ENCODE peak calls at places on chromosome 3, in five cellular contexts. Z is CD8-positive, alpha-beta memory T cell; W is keratinocyte; G is tibial nerve; K is SJSA1. D is an unnamed sample. For H3K4me1, the result is how much of the 10 kb centered on the place peaks cover.

GRCh38 chr3:10473581-10474438 is 31.6 kb downstream of the ATP2B2 start:
- DNase-seq in Z (no peak), W (no peak), G (no peak), K (no peak), D (no peak)

GRCh38 chr3:17013571-17013970 is 128.8 kb downstream of the PLCL2 start:
- DNase-seq in Z (no peak), W (no peak), G (no peak), K (no peak), D (no peak)

GRCh38 chr3:32448686-32449474 is 53.8 kb downstream of the CMTM6 start:
- DNase-seq in Z (no peak), W (no peak), G (no peak), K (no peak), D (no peak)

GRCh38 chr3:99674086-99674789 is 35.8 kb downstream of the COL8A1 start:
- DNase-seq in Z (no peak), W (no peak), G (no peak), K (peak), D (peak)

GRCh38 chr3:139928708-139929505 is 6.1 kb upstream of the CLSTN2 start:
- DNase-seq in Z (no peak), W (no peak), G (no peak), K (no peak), D (peak)

GRCh38 chr3:21705769-21706168 is 45.2 kb downstream of the ZNF385D start:
- DNase-seq in Z (no peak), W (no peak), G (no peak), K (no peak), D (no peak)

GRCh38 chr3:33277193-33277882 is at the start of gene FBXL2:
- DNase-seq in Z (no peak), W (peak), G (peak), K (peak), D (peak)

GRCh38 chr3:12267380-12268030 is 21.4 kb upstream of the PPARG start:
- DNase-seq in Z (no peak), W (no peak), G (no peak), K (no peak), D (no peak)

GRCh38 chr3:46442591-46443530 is 21.8 kb downstream of the LTF start:
- DNase-seq in Z (no peak), W (peak), G (no peak), K (peak), D (no peak)

GRCh38 chr3:139187154-139187553 is 142.5 kb upstream of the PRR23C start:
- DNase-seq in Z (no peak), W (no peak), G (no peak), K (no peak), D (no peak)

GRCh38 chr3:126160243-126161210 is 19.9 kb downstream of the ALDH1L1 start:
- DNase-seq in Z (no peak), W (no peak), G (no peak), K (no peak), D (no peak)

GRCh38 chr3:141368062-141368924 is at the start of gene ZBTB38:
- DNase-seq in Z (no peak), W (peak), G (peak), K (peak), D (peak)

GRCh38 chr3:127211118-127212060 is 18.5 kb downstream of the PRR23E start:
- DNase-seq in Z (no peak), W (no peak), G (no peak), K (no peak), D (no peak)

GRCh38 chr3:127208483-127209100 is 15.7 kb downstream of the PRR23E start:
- DNase-seq in Z (no peak), W (no peak), G (no peak), K (no peak), D (peak)

GRCh38 chr3:127209155-127209839 is 16.4 kb downstream of the PRR23E start:
- DNase-seq in Z (no peak), W (no peak), G (no peak), K (no peak), D (no peak)

GRCh38 chr3:127210654-127210943 is 17.7 kb downstream of the PRR23E start:
- DNase-seq in Z (no peak), W (no peak), G (no peak), K (no peak), D (no peak)

DNA sequence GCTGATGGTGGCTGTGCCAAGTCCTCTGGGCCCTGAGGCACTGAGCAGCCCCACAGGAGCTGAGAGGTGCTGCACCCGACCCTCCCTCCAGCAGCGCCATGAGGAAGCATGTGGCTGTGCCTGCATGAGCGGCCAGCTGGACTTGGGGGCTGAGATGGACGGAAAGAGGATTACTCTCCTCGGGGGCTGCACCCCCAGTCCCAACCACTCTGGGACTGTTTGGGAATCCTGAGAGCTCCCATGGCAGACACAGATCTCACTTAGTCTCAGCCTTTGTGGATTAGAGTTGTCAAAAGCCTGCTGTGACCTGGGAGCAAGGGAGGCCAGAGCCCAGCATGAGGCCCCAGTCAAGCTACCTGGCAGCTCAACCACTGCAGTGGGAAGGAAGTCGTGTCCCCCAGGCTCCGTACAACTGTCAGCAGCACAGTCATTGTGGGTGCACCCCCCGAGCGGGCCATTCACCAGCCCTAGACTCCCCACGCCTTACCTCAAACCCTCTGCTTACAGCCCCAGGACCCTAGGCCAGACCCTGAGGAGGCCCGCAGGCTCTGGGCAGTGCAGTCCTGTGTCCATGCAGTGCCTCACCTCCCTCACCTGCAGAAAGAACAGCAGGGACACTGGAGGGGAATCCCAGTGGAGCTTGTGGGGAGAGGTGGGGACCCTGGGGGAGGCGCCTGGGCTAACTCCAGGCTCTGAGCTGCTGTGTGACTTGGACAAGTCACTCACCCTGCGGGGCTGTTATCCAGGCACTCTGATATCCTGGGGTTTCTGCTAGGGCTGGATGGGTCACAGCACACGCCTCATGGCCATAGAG is 17.1 kb downstream of the PRR23E start:
- DNase-seq in Z (no peak), W (no peak), G (no peak), K (no peak), D (no peak)
- H3K4me3 ChIP-seq in Z (no peak), W (no peak), G (no peak), K (no peak), D (no peak)

GRCh38 chr3:42526616-42527367 is 24.3 kb downstream of the VIPR1 start:
- DNase-seq in Z (peak), W (no peak), G (no peak), K (no peak), D (no peak)
- H3K4me1 ChIP-seq in Z (half or more), W (under half), G (under half), K (under half), D (under half)

GRCh38 chr3:170044795-170045244 is 7.0 kb downstream of the GPR160 start:
- DNase-seq in Z (no peak), W (no peak), G (no peak), K (no peak), D (no peak)

GRCh38 chr3:170044280-170044679 is 6.5 kb downstream of the GPR160 start:
- DNase-seq in Z (no peak), W (no peak), G (no peak), K (no peak), D (no peak)

GRCh38 chr3:170046269-170047132 is 8.7 kb downstream of the GPR160 start:
- DNase-seq in Z (no peak), W (no peak), G (no peak), K (no peak), D (no peak)

GRCh38 chr3:170049146-170050000 is 11.6 kb downstream of the GPR160 start:
- DNase-seq in Z (no peak), W (no peak), G (no peak), K (no peak), D (peak)

DNA sequence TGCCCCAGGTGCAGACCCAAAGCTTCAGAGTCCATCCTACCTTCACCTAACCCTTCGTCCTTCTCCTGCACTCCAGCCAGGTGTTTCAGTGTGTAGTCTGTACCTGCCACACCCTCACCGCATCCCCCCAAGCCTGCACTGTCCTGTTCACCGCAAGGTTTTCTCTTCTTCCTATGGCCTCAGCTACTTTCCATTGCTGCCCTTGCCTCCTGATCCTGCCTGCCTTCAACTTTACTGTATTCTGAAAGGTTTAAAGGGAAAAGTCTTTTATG is 9.3 kb downstream of the GPR160 start:
- DNase-seq in Z (no peak), W (no peak), G (no peak), K (no peak), D (no peak)
- H3K27ac ChIP-seq in Z (no peak), W (no peak), G (no peak), K (no peak), D (no peak)

GRCh38 chr3:31159331-31160039 is 265.0 kb upstream of the GADL1 start:
- DNase-seq in Z (no peak), W (no peak), G (no peak), K (no peak), D (no peak)

GRCh38 chr3:31161889-31162288 is 267.4 kb upstream of the GADL1 start:
- DNase-seq in Z (no peak), W (no peak), G (no peak), K (no peak), D (no peak)

GRCh38 chr3:31157893-31158620 is 263.6 kb upstream of the GADL1 start:
- DNase-seq in Z (no peak), W (no peak), G (no peak), K (no peak), D (no peak)

GRCh38 chr3:31157028-31157694 is 262.7 kb upstream of the GADL1 start:
- DNase-seq in Z (no peak), W (no peak), G (no peak), K (no peak), D (no peak)
- H3K4me3 ChIP-seq in Z (no peak), W (no peak), G (no peak), K (no peak), D (no peak)

DNA sequence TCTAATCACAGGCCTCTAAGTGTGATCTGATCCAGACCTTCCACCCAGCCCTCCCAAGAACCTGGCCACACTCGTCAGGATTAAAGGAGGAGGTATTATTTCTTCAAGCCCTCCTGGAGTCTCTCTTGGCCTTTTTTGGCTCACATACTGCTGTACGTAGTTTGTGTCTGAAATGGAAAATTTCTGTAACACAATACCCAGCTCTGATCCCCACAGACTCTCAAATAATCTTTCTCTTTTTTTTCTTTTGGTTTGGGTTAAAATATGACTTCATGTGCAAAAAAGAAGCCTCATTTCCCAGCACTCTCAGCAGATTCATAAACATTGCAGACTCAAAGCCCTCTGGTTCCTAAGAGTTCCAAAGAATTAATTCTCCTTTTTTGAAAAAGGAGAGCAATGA is 96.5 kb upstream of the PHLDB2 start:
- DNase-seq in Z (no peak), W (no peak), G (no peak), K (no peak), D (peak)
- H3K4me1 ChIP-seq in Z (under half), W (half or more), G (under half), K (half or more), D (under half)

D was measured in SJCRH30.